ENCODE peak calls at places on chromosomes 1 and 21, in six cellular contexts. C is mucosa of descending colon, P is BJ, A is fibroblast of lung, K is kidney, V is astrocyte of the spinal cord. L is an unnamed sample.

GRCh38 chr1:54487571-54488050 is 60.4 kb upstream of the ACOT11 start:
- DNase-seq in C (no peak), P (no peak), A (no peak), K (no peak), V (no peak), L (no peak)

GRCh38 chr1:185936641-185937040 is 202.4 kb downstream of the HMCN1 start:
- DNase-seq in C (no peak), P (no peak), A (no peak), K (no peak), V (no peak), L (no peak)

GRCh38 chr1:210239295-210240155 is 6.9 kb downstream of the SERTAD4 start:
- DNase-seq in C (no peak), P (peak), A (peak), K (no peak), V (peak), L (peak)

GRCh38 chr1:147579532-147580199 is 38.4 kb downstream of the BCL9 start:
- DNase-seq in C (no peak), P (no peak), A (peak), K (peak), V (peak), L (peak)

GRCh38 chr1:145962157-145963102 is 1.9 kb downstream of the ANKRD34A start:
- DNase-seq in C (peak), P (no peak), A (no peak), K (peak), V (no peak), L (no peak)

GRCh38 chr1:193060938-193061337 is 1.5 kb downstream of the RO60 start:
- DNase-seq in C (no peak), P (no peak), A (peak), K (no peak), V (peak), L (no peak)

GRCh38 chr1:26110731-26111529 is 694 bp upstream of the PDIK1L start:
- DNase-seq in C (peak), P (no peak), A (peak), K (peak), V (peak), L (no peak)

GRCh38 chr21:42561742-42562141 is 48.1 kb downstream of the SLC37A1 start:
- DNase-seq in C (peak), P (no peak), A (no peak), K (peak), V (no peak), L (no peak)

GRCh38 chr21:41570791-41571355 is 62.9 kb upstream of the TMPRSS2 start:
- DNase-seq in C (no peak), P (no peak), A (no peak), K (no peak), V (no peak), L (no peak)

GRCh38 chr1:162230096-162230495 is 146.6 kb downstream of the SPATA46 start:
- DNase-seq in C (peak), P (no peak), A (peak), K (no peak), V (peak), L (no peak)

GRCh38 chr1:243505986-243506689 is 250.3 kb downstream of the SDCCAG8 start:
- DNase-seq in C (no peak), P (no peak), A (no peak), K (peak), V (no peak), L (no peak)

GRCh38 chr1:228794173-228794572 is 58.9 kb downstream of the RHOU start:
- DNase-seq in C (no peak), P (no peak), A (peak), K (no peak), V (peak), L (no peak)

DNA sequence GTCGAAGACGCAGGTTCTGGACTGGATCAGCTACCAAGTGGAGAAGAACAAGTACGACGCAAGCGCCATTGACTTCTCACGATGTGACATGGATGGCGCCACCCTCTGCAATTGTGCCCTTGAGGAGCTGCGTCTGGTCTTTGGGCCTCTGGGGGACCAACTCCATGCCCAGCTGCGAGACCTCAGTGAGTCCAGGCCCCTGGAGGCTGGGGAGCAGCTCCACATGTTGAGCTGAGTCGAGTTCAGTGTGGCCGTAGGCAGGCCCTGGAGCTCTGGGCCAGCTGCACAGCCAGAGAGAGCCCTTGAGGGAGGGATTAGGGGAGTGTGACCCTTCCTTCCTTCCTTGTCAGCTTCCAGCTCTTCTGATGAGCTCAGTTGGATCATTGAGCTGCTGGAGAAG is 1.6 kb downstream of the ELF3 start:
- DNase-seq in C (no peak), P (no peak), A (no peak), K (no peak), V (no peak), L (no peak)
- H3K4me3 ChIP-seq in C (peak), P (no peak), A (no peak), K (peak), V (no peak), L (no peak)

GRCh38 chr1:84505167-84506001 is 802 bp upstream of the SPATA1 start:
- DNase-seq in C (no peak), P (no peak), A (peak), K (no peak), V (peak), L (peak)
- H3K4me3 ChIP-seq in C (peak), P (peak), A (peak), K (peak), V (peak), L (peak)

DNA sequence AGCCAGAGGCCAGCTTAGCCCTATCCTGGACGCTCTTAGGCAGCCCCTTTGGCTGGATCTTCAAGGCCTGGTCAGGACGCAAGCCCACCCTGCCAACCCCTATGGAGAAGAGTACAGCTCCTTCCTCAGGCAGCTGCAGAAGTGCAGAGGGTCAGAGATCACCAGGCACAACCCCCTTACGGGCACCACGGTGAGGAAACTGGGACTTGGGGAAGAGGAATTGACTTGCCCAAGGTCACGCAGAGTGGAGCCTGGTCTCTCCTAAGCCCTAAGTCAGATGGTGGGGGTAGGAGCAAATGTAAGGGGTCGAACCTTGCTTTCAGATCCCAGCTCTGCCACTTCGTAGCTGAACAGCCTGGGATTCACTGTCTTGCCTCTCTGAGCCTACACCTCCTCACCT is 3.7 kb downstream of the E2F2 start:
- DNase-seq in C (no peak), P (no peak), A (no peak), K (no peak), V (no peak), L (no peak)
- H3K4me3 ChIP-seq in C (no peak), P (no peak), A (no peak), K (no peak), V (no peak), L (no peak)

DNA sequence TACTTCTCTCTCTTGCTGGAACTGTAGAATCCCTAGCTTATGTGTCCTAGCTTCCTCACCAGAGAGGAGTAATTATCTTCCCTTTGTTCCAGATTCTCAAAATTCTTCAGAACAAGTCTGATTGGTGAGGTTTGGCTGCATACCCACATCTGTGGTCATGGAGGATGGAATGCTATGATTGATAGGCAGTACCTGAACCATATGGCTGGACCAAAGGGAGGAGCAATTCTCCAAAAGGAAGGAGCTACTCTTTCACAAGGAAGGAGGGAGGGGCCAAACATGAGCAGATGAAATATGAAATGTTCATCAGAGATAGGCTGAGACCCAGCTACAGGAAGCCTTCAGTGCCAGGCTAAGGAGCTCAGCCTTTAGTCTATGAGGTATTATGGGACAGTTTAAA is 4.9 kb upstream of the RNF19B start:
- DNase-seq in C (no peak), P (no peak), A (peak), K (no peak), V (no peak), L (no peak)
- H3K4me3 ChIP-seq in C (no peak), P (no peak), A (no peak), K (no peak), V (no peak), L (no peak)

L was measured in skeletal muscle cell.